ENCODE peak calls at places on chromosomes 2 and 18, in eight cellular contexts. One of them, this sample, is unnamed.

GRCh38 chr2:227436436-227436835 is 35.5 kb upstream of the AGFG1 start:
- DNase-seq in fibroblast of lung: no peak
- DNase-seq in endothelial cell of umbilical vein: no peak
- DNase-seq in MM.1S: no peak
- DNase-seq in AG09309: no peak
- DNase-seq in A549: no peak
- DNase-seq in uterus: no peak
- DNase-seq in keratinocyte: no peak
- DNase-seq in this sample: no peak

GRCh38 chr2:25115902-25116301 is 52.5 kb downstream of the POMC start:
- DNase-seq in fibroblast of lung: peak; percentile 78
- DNase-seq in endothelial cell of umbilical vein: no peak
- DNase-seq in MM.1S: no peak
- DNase-seq in AG09309: peak; percentile 24
- DNase-seq in A549: no peak
- DNase-seq in uterus: no peak
- DNase-seq in keratinocyte: no peak
- DNase-seq in this sample: no peak

GRCh38 chr2:128379021-128380005 is 60.6 kb upstream of the HS6ST1 start:
- DNase-seq in fibroblast of lung: peak; percentile 61
- DNase-seq in endothelial cell of umbilical vein: peak; percentile 48
- DNase-seq in MM.1S: no peak
- DNase-seq in AG09309: peak; percentile 23
- DNase-seq in A549: no peak
- DNase-seq in uterus: peak; percentile 94
- DNase-seq in keratinocyte: no peak
- DNase-seq in this sample: no peak

GRCh38 chr2:236748385-236748784 is 178.8 kb downstream of the ACKR3 start:
- DNase-seq in fibroblast of lung: no peak
- DNase-seq in endothelial cell of umbilical vein: peak; percentile 41
- DNase-seq in MM.1S: no peak
- DNase-seq in AG09309: no peak
- DNase-seq in A549: no peak
- DNase-seq in uterus: peak; percentile 24
- DNase-seq in keratinocyte: no peak
- DNase-seq in this sample: no peak

GRCh38 chr2:37753758-37754157 is 82.3 kb upstream of the CDC42EP3 start:
- DNase-seq in fibroblast of lung: no peak
- DNase-seq in endothelial cell of umbilical vein: no peak
- DNase-seq in MM.1S: no peak
- DNase-seq in AG09309: no peak
- DNase-seq in A549: no peak
- DNase-seq in uterus: no peak
- DNase-seq in keratinocyte: no peak
- DNase-seq in this sample: no peak

GRCh38 chr18:68354176-68354575 is 360.7 kb downstream of the TMX3 start:
- DNase-seq in fibroblast of lung: no peak
- DNase-seq in endothelial cell of umbilical vein: no peak
- DNase-seq in MM.1S: no peak
- DNase-seq in AG09309: no peak
- DNase-seq in A549: no peak
- DNase-seq in uterus: no peak
- DNase-seq in keratinocyte: no peak
- DNase-seq in this sample: no peak

GRCh38 chr2:96737831-96738230 is 2.0 kb downstream of the LMAN2L start:
- DNase-seq in fibroblast of lung: no peak
- DNase-seq in endothelial cell of umbilical vein: no peak
- DNase-seq in MM.1S: no peak
- DNase-seq in AG09309: no peak
- DNase-seq in A549: no peak
- DNase-seq in uterus: no peak
- DNase-seq in keratinocyte: no peak
- DNase-seq in this sample: no peak

GRCh38 chr2:6053711-6054393 is 361.7 kb downstream of the SOX11 start:
- DNase-seq in fibroblast of lung: no peak
- DNase-seq in endothelial cell of umbilical vein: no peak
- DNase-seq in MM.1S: no peak
- DNase-seq in AG09309: no peak
- DNase-seq in A549: no peak
- DNase-seq in uterus: no peak
- DNase-seq in keratinocyte: no peak
- DNase-seq in this sample: no peak

GRCh38 chr18:22932885-22933205 is 283 bp upstream of the RBBP8 start:
- DNase-seq in fibroblast of lung: no peak
- DNase-seq in endothelial cell of umbilical vein: no peak
- DNase-seq in MM.1S: no peak
- DNase-seq in AG09309: no peak
- DNase-seq in A549: no peak
- DNase-seq in uterus: no peak
- DNase-seq in keratinocyte: no peak
- DNase-seq in this sample: no peak

GRCh38 chr2:214232266-214232665 is 178.6 kb upstream of the VWC2L start:
- DNase-seq in fibroblast of lung: peak; percentile 30
- DNase-seq in endothelial cell of umbilical vein: no peak
- DNase-seq in MM.1S: no peak
- DNase-seq in AG09309: no peak
- DNase-seq in A549: no peak
- DNase-seq in uterus: no peak
- DNase-seq in keratinocyte: no peak
- DNase-seq in this sample: no peak

GRCh38 chr2:140383781-140384180 is 1603.6 kb upstream of the NXPH2 start:
- DNase-seq in fibroblast of lung: peak; percentile 58
- DNase-seq in endothelial cell of umbilical vein: no peak
- DNase-seq in MM.1S: no peak
- DNase-seq in AG09309: no peak
- DNase-seq in A549: no peak
- DNase-seq in uterus: no peak
- DNase-seq in keratinocyte: no peak
- DNase-seq in this sample: no peak

GRCh38 chr2:133287709-133288108 is 280.6 kb downstream of the NCKAP5 start:
- DNase-seq in fibroblast of lung: peak; percentile 85
- DNase-seq in endothelial cell of umbilical vein: peak; percentile 5
- DNase-seq in MM.1S: no peak
- DNase-seq in AG09309: peak; percentile 86
- DNase-seq in A549: no peak
- DNase-seq in uterus: no peak
- DNase-seq in keratinocyte: no peak
- DNase-seq in this sample: no peak

GRCh38 chr2:207670887-207671286 is 40.6 kb upstream of the CCNYL1 start:
- DNase-seq in fibroblast of lung: no peak
- DNase-seq in endothelial cell of umbilical vein: no peak
- DNase-seq in MM.1S: no peak
- DNase-seq in AG09309: no peak
- DNase-seq in A549: no peak
- DNase-seq in uterus: no peak
- DNase-seq in keratinocyte: no peak
- DNase-seq in this sample: no peak

GRCh38 chr2:235416816-235417499 is 76.9 kb upstream of the AGAP1 start:
- DNase-seq in fibroblast of lung: peak; percentile 9
- DNase-seq in endothelial cell of umbilical vein: no peak
- DNase-seq in MM.1S: no peak
- DNase-seq in AG09309: no peak
- DNase-seq in A549: peak; percentile 48
- DNase-seq in uterus: no peak
- DNase-seq in keratinocyte: no peak
- DNase-seq in this sample: no peak

GRCh38 chr2:15042824-15043223 is 410.3 kb downstream of the LRATD1 start:
- DNase-seq in fibroblast of lung: peak; percentile 90
- DNase-seq in endothelial cell of umbilical vein: no peak
- DNase-seq in MM.1S: no peak
- DNase-seq in AG09309: peak; percentile 75
- DNase-seq in A549: no peak
- DNase-seq in uterus: no peak
- DNase-seq in keratinocyte: no peak
- DNase-seq in this sample: no peak

GRCh38 chr2:64329848-64330247 is 124.1 kb upstream of the LGALSL start:
- DNase-seq in fibroblast of lung: no peak
- DNase-seq in endothelial cell of umbilical vein: peak; percentile 57
- DNase-seq in MM.1S: no peak
- DNase-seq in AG09309: no peak
- DNase-seq in A549: no peak
- DNase-seq in uterus: peak; percentile 46
- DNase-seq in keratinocyte: no peak
- DNase-seq in this sample: no peak

GRCh38 chr2:7672027-7672684 is 754.9 kb downstream of the RNF144A start:
- DNase-seq in fibroblast of lung: peak; percentile 34
- DNase-seq in endothelial cell of umbilical vein: no peak
- DNase-seq in MM.1S: peak; percentile 22
- DNase-seq in AG09309: no peak
- DNase-seq in A549: peak; percentile 75
- DNase-seq in uterus: no peak
- DNase-seq in keratinocyte: peak; percentile 23
- DNase-seq in this sample: peak; percentile 32

GRCh38 chr2:230908595-230909191 is 16.3 kb downstream of the GPR55 start:
- DNase-seq in fibroblast of lung: peak; percentile 78
- DNase-seq in endothelial cell of umbilical vein: no peak
- DNase-seq in MM.1S: no peak
- DNase-seq in AG09309: peak; percentile 33
- DNase-seq in A549: peak; percentile 58
- DNase-seq in uterus: no peak
- DNase-seq in keratinocyte: peak; percentile 88
- DNase-seq in this sample: no peak

GRCh38 chr18:34818069-34818468 is 108.0 kb downstream of the DTNA start:
- DNase-seq in fibroblast of lung: no peak
- DNase-seq in endothelial cell of umbilical vein: no peak
- DNase-seq in MM.1S: no peak
- DNase-seq in AG09309: no peak
- DNase-seq in A549: no peak
- DNase-seq in uterus: no peak
- DNase-seq in keratinocyte: no peak
- DNase-seq in this sample: no peak

GRCh38 chr18:45352874-45353273 is 262.4 kb upstream of the SLC14A2 start:
- DNase-seq in fibroblast of lung: no peak
- DNase-seq in endothelial cell of umbilical vein: no peak
- DNase-seq in MM.1S: no peak
- DNase-seq in AG09309: no peak
- DNase-seq in A549: no peak
- DNase-seq in uterus: no peak
- DNase-seq in keratinocyte: no peak
- DNase-seq in this sample: no peak

GRCh38 chr18:45357681-45358470 is 257.4 kb upstream of the SLC14A2 start:
- DNase-seq in fibroblast of lung: peak; percentile 73
- DNase-seq in endothelial cell of umbilical vein: no peak
- DNase-seq in MM.1S: no peak
- DNase-seq in AG09309: no peak
- DNase-seq in A549: no peak
- DNase-seq in uterus: no peak
- DNase-seq in keratinocyte: no peak
- DNase-seq in this sample: no peak

GRCh38 chr18:45359275-45360009 is 255.8 kb upstream of the SLC14A2 start:
- DNase-seq in fibroblast of lung: no peak
- DNase-seq in endothelial cell of umbilical vein: no peak
- DNase-seq in MM.1S: no peak
- DNase-seq in AG09309: no peak
- DNase-seq in A549: no peak
- DNase-seq in uterus: no peak
- DNase-seq in keratinocyte: no peak
- DNase-seq in this sample: peak; percentile 52

GRCh38 chr18:45353530-45353929 is 261.7 kb upstream of the SLC14A2 start:
- DNase-seq in fibroblast of lung: peak; percentile 54
- DNase-seq in endothelial cell of umbilical vein: no peak
- DNase-seq in MM.1S: no peak
- DNase-seq in AG09309: no peak
- DNase-seq in A549: peak; percentile 4
- DNase-seq in uterus: no peak
- DNase-seq in keratinocyte: no peak
- DNase-seq in this sample: no peak

GRCh38 chr18:45355944-45356520 is 259.2 kb upstream of the SLC14A2 start:
- DNase-seq in fibroblast of lung: no peak
- DNase-seq in endothelial cell of umbilical vein: no peak
- DNase-seq in MM.1S: no peak
- DNase-seq in AG09309: no peak
- DNase-seq in A549: no peak
- DNase-seq in uterus: no peak
- DNase-seq in keratinocyte: no peak
- DNase-seq in this sample: no peak
- TF ChIP-seq CTCF in fibroblast of lung: no peak
- TF ChIP-seq CTCF in endothelial cell of umbilical vein: no peak
- TF ChIP-seq CTCF in MM.1S: peak; percentile 10
- TF ChIP-seq CTCF in AG09309: no peak
- TF ChIP-seq CTCF in A549: no peak
- TF ChIP-seq CTCF in uterus: no peak
- TF ChIP-seq CTCF in keratinocyte: no peak
- TF ChIP-seq CTCF in this sample: no peak

GRCh38 chr2:233062447-233062842 is 2.3 kb downstream of the INPP5D start:
- DNase-seq in fibroblast of lung: no peak
- DNase-seq in endothelial cell of umbilical vein: no peak
- DNase-seq in MM.1S: no peak
- DNase-seq in AG09309: no peak
- DNase-seq in A549: no peak
- DNase-seq in uterus: no peak
- DNase-seq in keratinocyte: no peak
- DNase-seq in this sample: no peak
- H3K4me3 ChIP-seq in fibroblast of lung: no peak overlapping the region
- H3K4me3 ChIP-seq in endothelial cell of umbilical vein: no peak overlapping the region
- H3K4me3 ChIP-seq in MM.1S: peak overlapping the region; percentile 84
- H3K4me3 ChIP-seq in AG09309: no peak overlapping the region
- H3K4me3 ChIP-seq in A549: no peak overlapping the region
- H3K4me3 ChIP-seq in uterus: no peak overlapping the region
- H3K4me3 ChIP-seq in keratinocyte: no peak overlapping the region
- H3K4me3 ChIP-seq in this sample: no peak overlapping the region

DNA sequence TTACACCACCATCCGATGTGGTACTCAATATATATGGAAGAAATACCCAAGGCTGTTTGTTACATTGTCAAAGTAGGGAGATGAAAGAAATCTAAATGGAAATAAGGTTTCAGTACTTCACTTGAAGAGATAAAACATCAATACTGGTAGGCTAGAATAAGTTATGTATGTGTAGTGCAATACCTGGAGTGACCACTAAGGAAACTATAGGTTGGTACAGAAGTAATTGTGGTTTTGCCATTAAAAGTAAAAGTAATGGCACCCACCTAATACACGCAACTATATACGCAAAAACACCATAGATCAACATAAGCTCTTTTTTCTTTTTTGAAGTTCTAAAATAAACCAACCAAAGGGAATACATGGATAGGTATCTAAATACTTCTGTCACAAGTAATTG is 143.2 kb upstream of the KYNU start:
- DNase-seq in fibroblast of lung: no peak
- DNase-seq in endothelial cell of umbilical vein: no peak
- DNase-seq in MM.1S: no peak
- DNase-seq in AG09309: no peak
- DNase-seq in A549: no peak
- DNase-seq in uterus: no peak
- DNase-seq in keratinocyte: no peak
- DNase-seq in this sample: no peak
- TF ChIP-seq CTCF in fibroblast of lung: no peak
- TF ChIP-seq CTCF in endothelial cell of umbilical vein: no peak
- TF ChIP-seq CTCF in MM.1S: peak; percentile 23
- TF ChIP-seq CTCF in AG09309: no peak
- TF ChIP-seq CTCF in A549: no peak
- TF ChIP-seq CTCF in uterus: no peak
- TF ChIP-seq CTCF in keratinocyte: peak; percentile 11
- TF ChIP-seq CTCF in this sample: no peak

GRCh38 chr2:130728549-130729310 is at the start of gene GPR148:
- DNase-seq in fibroblast of lung: no peak
- DNase-seq in endothelial cell of umbilical vein: no peak
- DNase-seq in MM.1S: no peak
- DNase-seq in AG09309: no peak
- DNase-seq in A549: no peak
- DNase-seq in uterus: no peak
- DNase-seq in keratinocyte: no peak
- DNase-seq in this sample: peak; percentile 59
- H3K4me3 ChIP-seq in fibroblast of lung: no peak within 1 kb of the TSS
- H3K4me3 ChIP-seq in endothelial cell of umbilical vein: no peak within 1 kb of the TSS
- H3K4me3 ChIP-seq in MM.1S: peak within 1 kb of the TSS; percentile 65
- H3K4me3 ChIP-seq in AG09309: no peak within 1 kb of the TSS
- H3K4me3 ChIP-seq in A549: peak within 1 kb of the TSS; percentile 70
- H3K4me3 ChIP-seq in uterus: peak within 1 kb of the TSS; percentile 43
- H3K4me3 ChIP-seq in keratinocyte: no peak within 1 kb of the TSS
- H3K4me3 ChIP-seq in this sample: no peak within 1 kb of the TSS

GRCh38 chr2:23199115-23199918 is 185.7 kb upstream of the KLHL29 start:
- DNase-seq in fibroblast of lung: no peak
- DNase-seq in endothelial cell of umbilical vein: no peak
- DNase-seq in MM.1S: no peak
- DNase-seq in AG09309: no peak
- DNase-seq in A549: peak; percentile 47
- DNase-seq in uterus: no peak
- DNase-seq in keratinocyte: no peak
- DNase-seq in this sample: no peak
- TF ChIP-seq CTCF in fibroblast of lung: peak; percentile 55
- TF ChIP-seq CTCF in endothelial cell of umbilical vein: peak; percentile 28
- TF ChIP-seq CTCF in MM.1S: peak; percentile 60
- TF ChIP-seq CTCF in AG09309: peak; percentile 57
- TF ChIP-seq CTCF in A549: peak; percentile 80
- TF ChIP-seq CTCF in uterus: no peak
- TF ChIP-seq CTCF in keratinocyte: peak; percentile 66
- TF ChIP-seq CTCF in this sample: peak; percentile 50

This sample was measured in LNCaP clone FGC.